ENCODE peak calls at places on chromosomes 7 and 10, in six cellular contexts. O is NCI-H2171, X is GF-D8, F is nephron progenitor cell, D is uterus, J is heart left ventricle. S is an unnamed sample.
A peak's percentile ranks its signal among the peaks of the same experiment; 100 is the strongest.

GRCh38 chr7:631966-632830 is 94.3 kb upstream of the DNAAF5 start:
- DNase-seq in O (no peak), X (no peak), F (no peak), D (no peak), J (peak; percentile 49), S (no peak)

GRCh38 chr10:12720217-12720981 is 281.1 kb downstream of the CCDC3 start:
- DNase-seq in O (no peak), X (no peak), F (no peak), D (peak; percentile 61), J (peak; percentile 71), S (no peak)

GRCh38 chr10:103915794-103916193 is 2.2 kb downstream of the STN1 start:
- DNase-seq in O (no peak), X (peak; percentile 12), F (no peak), D (no peak), J (no peak), S (no peak)

GRCh38 chr10:48294431-48294830 is 12.0 kb upstream of the MAPK8 start:
- DNase-seq in O (no peak), X (no peak), F (no peak), D (no peak), J (no peak), S (no peak)

GRCh38 chr7:20514364-20514763 is 101.1 kb upstream of the ABCB5 start:
- DNase-seq in O (peak; percentile 62), X (no peak), F (peak; percentile 15), D (no peak), J (peak; percentile 43), S (no peak)

GRCh38 chr7:137703291-137704010 is 143.3 kb downstream of the DGKI start:
- DNase-seq in O (no peak), X (no peak), F (no peak), D (no peak), J (no peak), S (no peak)

GRCh38 chr7:103658055-103659010 is 212.3 kb upstream of the SLC26A5 start:
- DNase-seq in O (no peak), X (no peak), F (no peak), D (no peak), J (no peak), S (no peak)

GRCh38 chr7:43764039-43764789 is 5.7 kb downstream of the BLVRA start:
- DNase-seq in O (no peak), X (no peak), F (peak; percentile 25), D (peak; percentile 49), J (no peak), S (no peak)

GRCh38 chr10:59177031-59177861 is 803 bp downstream of the PHYHIPL start:
- DNase-seq in O (no peak), X (no peak), F (peak; percentile 58), D (no peak), J (no peak), S (peak; percentile 68)

GRCh38 chr10:114915294-114915693 is 22.7 kb upstream of the TRUB1 start:
- DNase-seq in O (no peak), X (no peak), F (no peak), D (no peak), J (no peak), S (no peak)

GRCh38 chr10:132706701-132707100 is 79.2 kb downstream of the NKX6-2 start:
- DNase-seq in O (no peak), X (no peak), F (no peak), D (no peak), J (peak; percentile 36), S (peak; percentile 17)

GRCh38 chr7:156680281-156680680 is 39.7 kb downstream of the RNF32 start:
- DNase-seq in O (no peak), X (no peak), F (no peak), D (no peak), J (no peak), S (no peak)

GRCh38 chr10:70478191-70479160 is at the start of gene PALD1:
- DNase-seq in O (peak; percentile 39), X (peak; percentile 64), F (peak; percentile 81), D (peak; percentile 70), J (peak; percentile 87), S (peak; percentile 80)

GRCh38 chr7:93858857-93859256 is 31.7 kb downstream of the TFPI2 start:
- DNase-seq in O (no peak), X (no peak), F (no peak), D (no peak), J (no peak), S (no peak)

GRCh38 chr7:141287936-141288335 is 214.1 kb downstream of the TMEM178B start:
- DNase-seq in O (peak; percentile 22), X (no peak), F (peak; percentile 4), D (no peak), J (no peak), S (no peak)

GRCh38 chr7:52168085-52168484 is 851.5 kb upstream of the COBL start:
- DNase-seq in O (no peak), X (no peak), F (peak; percentile 6), D (no peak), J (no peak), S (peak; percentile 61)

GRCh38 chr10:88897019-88897853 is 17.2 kb downstream of the STAMBPL1 start:
- DNase-seq in O (no peak), X (no peak), F (no peak), D (no peak), J (no peak), S (no peak)

GRCh38 chr10:79355420-79356010 is 8.2 kb downstream of the PPIF start:
- DNase-seq in O (no peak), X (no peak), F (no peak), D (no peak), J (no peak), S (no peak)

GRCh38 chr10:102120987-102121738 is 995 bp upstream of the LDB1 start:
- DNase-seq in O (no peak), X (no peak), F (peak; percentile 73), D (peak; percentile 95), J (no peak), S (peak; percentile 96)

GRCh38 chr7:135672560-135673359 is 10.4 kb downstream of the STMP1 start:
- DNase-seq in O (peak; percentile 25), X (peak; percentile 25), F (no peak), D (peak; percentile 33), J (no peak), S (no peak)

GRCh38 chr10:775245-776075 is 86.0 kb upstream of the DIP2C start:
- DNase-seq in O (no peak), X (no peak), F (no peak), D (no peak), J (no peak), S (no peak)

GRCh38 chr7:92595281-92595680 is 5.1 kb upstream of the FAM133B start:
- DNase-seq in O (no peak), X (no peak), F (no peak), D (no peak), J (no peak), S (no peak)

GRCh38 chr10:16891375-16892313 is 74.4 kb upstream of the RSU1 start:
- DNase-seq in O (no peak), X (peak; percentile 45), F (peak; percentile 56), D (peak; percentile 67), J (peak; percentile 69), S (peak; percentile 82)

GRCh38 chr10:86586516-86586915 is 64.9 kb upstream of the WAPL start:
- DNase-seq in O (no peak), X (no peak), F (no peak), D (no peak), J (no peak), S (peak; percentile 24)

GRCh38 chr7:142616121-142616643 is 133.1 kb upstream of the PRSS1 start:
- DNase-seq in O (no peak), X (no peak), F (no peak), D (no peak), J (no peak), S (no peak)

GRCh38 chr10:132512693-132513345 is 24.8 kb upstream of the INPP5A start:
- DNase-seq in O (no peak), X (no peak), F (no peak), D (peak; percentile 13), J (no peak), S (peak; percentile 9)

GRCh38 chr10:81949283-81949682 is 74.3 kb downstream of the NRG3 start:
- DNase-seq in O (no peak), X (no peak), F (no peak), D (no peak), J (no peak), S (no peak)

GRCh38 chr7:97133166-97133565 is 15.7 kb downstream of the SDHAF3 start:
- DNase-seq in O (no peak), X (no peak), F (no peak), D (no peak), J (no peak), S (no peak)